ENCODE peak calls at places on chromosomes 13 and 19, in ten cellular contexts. Q is stimulated activated CD8-positive, alpha-beta memory T cell treated with anti-CD3 and anti-CD28 coated beads, Interleukin-4, amount 100 ng/mL, for 48 hours; C is activated CD8-positive, alpha-beta memory T cell treated with anti-CD3 and anti-CD28 coated beads for 24 hours; P is T follicular helper cell; S is T-helper 2 cell; L is mesendoderm; O is HEK293T; W is HS-27A; R is H9; U is stimulated activated CD4-positive, alpha-beta T cell treated with anti-CD3 and anti-CD28 coated beads, Interleukin-15, amount 100 ng/mL, for 1 hour. J is an unnamed sample.

GRCh38 chr13:110319774-110320509 is 12.9 kb downstream of the COL4A2 start:
- DNase-seq in W (no peak), P (no peak), R (peak), S (no peak), L (peak), C (no peak), Q (peak), O (no peak), U (no peak), J (peak)

GRCh38 chr13:39282400-39282972 is 244.2 kb downstream of the NHLRC3 start:
- DNase-seq in S (no peak), L (no peak), R (no peak), O (no peak), C (no peak), P (no peak), U (no peak), Q (no peak), W (no peak), J (no peak)

GRCh38 chr19:2084993-2085720 is 11.0 kb downstream of the MOB3A start:
- DNase-seq in W (no peak), S (peak), L (no peak), O (no peak), R (no peak), C (peak), P (peak), U (peak), Q (peak), J (no peak)

GRCh38 chr19:12772323-12772722 is 3.0 kb downstream of the HOOK2 start:
- DNase-seq in O (no peak), Q (no peak), S (no peak), P (no peak), W (no peak), R (no peak), L (no peak), C (no peak), U (no peak), J (no peak)

GRCh38 chr19:2770055-2771013 is 12.7 kb downstream of the SGTA start:
- DNase-seq in P (no peak), R (no peak), U (no peak), L (no peak), W (no peak), O (no peak), C (no peak), S (no peak), Q (no peak), J (no peak)

GRCh38 chr19:18519962-18520847 is 1.7 kb downstream of the ELL start:
- DNase-seq in S (peak), R (peak), O (peak), C (peak), P (peak), W (peak), L (peak), U (peak), Q (peak), J (peak)

GRCh38 chr13:99269627-99270252 is 11.6 kb upstream of the GPR18 start:
- DNase-seq in C (no peak), Q (no peak), O (no peak), L (peak), S (peak), R (no peak), P (peak), W (no peak), U (no peak), J (no peak)

GRCh38 chr19:961866-962620 is 22.1 kb upstream of the WDR18 start:
- DNase-seq in P (no peak), L (no peak), C (no peak), U (no peak), Q (no peak), O (no peak), S (no peak), W (no peak), R (no peak), J (no peak)

GRCh38 chr13:69198706-69199105 is 908.9 kb upstream of the ATXN8OS start:
- DNase-seq in P (no peak), S (no peak), L (no peak), C (no peak), W (no peak), U (no peak), Q (no peak), R (no peak), O (no peak), J (no peak)

J was measured in islet precursor cell.